ENCODE peak calls at places on chromosomes 7 and 10, in six cellular contexts. B, A, I, Q, E and G are unnamed samples.

GRCh38 chr7:106425017-106425719 is 140.4 kb upstream of the NAMPT start:
- DNase-seq in I (peak; percentile 78), E (peak; percentile 86), A (no peak), B (peak; percentile 87), Q (no peak), G (peak; percentile 38)

GRCh38 chr7:47197508-47197907 is 384.4 kb downstream of the TNS3 start:
- DNase-seq in I (no peak), Q (no peak), E (no peak), A (no peak), B (no peak), G (no peak)

GRCh38 chr7:126040114-126041045 is 1110.8 kb upstream of the POT1 start:
- DNase-seq in E (no peak), I (no peak), B (no peak), Q (no peak), A (no peak), G (no peak)

GRCh38 chr10:72316386-72316700 is 38.4 kb downstream of the DNAJB12 start:
- DNase-seq in I (no peak), Q (no peak), E (no peak), B (no peak), A (no peak), G (no peak)

GRCh38 chr10:37816290-37816689 is 41.1 kb downstream of the ZNF248 start:
- DNase-seq in B (no peak), E (no peak), I (no peak), A (no peak), Q (no peak), G (no peak)

GRCh38 chr10:52739380-52740154 is 33.0 kb downstream of the MBL2 start:
- DNase-seq in Q (no peak), I (no peak), E (no peak), A (no peak), B (no peak), G (no peak)

GRCh38 chr10:104291439-104291951 is 22.5 kb downstream of the GSTO2 start:
- DNase-seq in B (peak; percentile 86), E (peak; percentile 90), Q (peak; percentile 73), I (peak; percentile 93), A (peak; percentile 88), G (peak; percentile 93)

GRCh38 chr7:2109936-2110585 is 122.7 kb downstream of the MAD1L1 start:
- DNase-seq in Q (peak; percentile 94), B (peak; percentile 98), A (no peak), E (peak; percentile 80), I (no peak), G (peak; percentile 56)